ENCODE peak calls at places on chromosome 5, in six cellular contexts. One of them, this sample, is unnamed.

GRCh38 chr5:68436686-68437520 is 221.3 kb downstream of the PIK3R1 start:
- DNase-seq in IMR-90: peak
- DNase-seq in HFF-Myc: no peak
- DNase-seq in lower leg skin: no peak
- DNase-seq in right lobe of liver: no peak
- DNase-seq in lung: no peak
- DNase-seq in this sample: no peak

GRCh38 chr5:15510816-15511215 is 10.8 kb downstream of the FBXL7 start:
- DNase-seq in IMR-90: peak
- DNase-seq in HFF-Myc: no peak
- DNase-seq in lower leg skin: no peak
- DNase-seq in right lobe of liver: no peak
- DNase-seq in lung: no peak
- DNase-seq in this sample: no peak

GRCh38 chr5:135878156-135878620 is 17.5 kb downstream of the IL9 start:
- DNase-seq in IMR-90: no peak
- DNase-seq in HFF-Myc: no peak
- DNase-seq in lower leg skin: peak
- DNase-seq in right lobe of liver: no peak
- DNase-seq in lung: no peak
- DNase-seq in this sample: peak

GRCh38 chr5:172931001-172931536 is 28.2 kb upstream of the RPL26L1 start:
- DNase-seq in IMR-90: peak
- DNase-seq in HFF-Myc: no peak
- DNase-seq in lower leg skin: no peak
- DNase-seq in right lobe of liver: peak
- DNase-seq in lung: no peak
- DNase-seq in this sample: peak

GRCh38 chr5:179836225-179837019 is 15.7 kb downstream of the SQSTM1 start:
- DNase-seq in IMR-90: peak
- DNase-seq in HFF-Myc: no peak
- DNase-seq in lower leg skin: no peak
- DNase-seq in right lobe of liver: no peak
- DNase-seq in lung: no peak
- DNase-seq in this sample: no peak

GRCh38 chr5:180799902-180800801 is 2.5 kb downstream of the MGAT1 start:
- DNase-seq in IMR-90: peak
- DNase-seq in HFF-Myc: no peak
- DNase-seq in lower leg skin: no peak
- DNase-seq in right lobe of liver: peak
- DNase-seq in lung: no peak
- DNase-seq in this sample: no peak

GRCh38 chr5:74877624-74878304 is 11.6 kb upstream of the FAM169A start:
- DNase-seq in IMR-90: no peak
- DNase-seq in HFF-Myc: no peak
- DNase-seq in lower leg skin: no peak
- DNase-seq in right lobe of liver: no peak
- DNase-seq in lung: no peak
- DNase-seq in this sample: no peak

GRCh38 chr5:78151594-78152271 is 142.8 kb downstream of the AP3B1 start:
- DNase-seq in IMR-90: no peak
- DNase-seq in HFF-Myc: no peak
- DNase-seq in lower leg skin: no peak
- DNase-seq in right lobe of liver: no peak
- DNase-seq in lung: no peak
- DNase-seq in this sample: no peak

GRCh38 chr5:178595145-178595544 is 5.0 kb upstream of the COL23A1 start:
- DNase-seq in IMR-90: no peak
- DNase-seq in HFF-Myc: no peak
- DNase-seq in lower leg skin: no peak
- DNase-seq in right lobe of liver: no peak
- DNase-seq in lung: no peak
- DNase-seq in this sample: no peak

GRCh38 chr5:96645096-96645495 is 17.1 kb upstream of the CAST start:
- DNase-seq in IMR-90: no peak
- DNase-seq in HFF-Myc: no peak
- DNase-seq in lower leg skin: no peak
- DNase-seq in right lobe of liver: no peak
- DNase-seq in lung: no peak
- DNase-seq in this sample: no peak

GRCh38 chr5:123422433-123423277 is 548 bp downstream of the CEP120 start:
- DNase-seq in IMR-90: peak
- DNase-seq in HFF-Myc: no peak
- DNase-seq in lower leg skin: peak
- DNase-seq in right lobe of liver: no peak
- DNase-seq in lung: no peak
- DNase-seq in this sample: no peak

GRCh38 chr5:170297589-170298462 is at the start of gene LCP2:
- DNase-seq in IMR-90: no peak
- DNase-seq in HFF-Myc: no peak
- DNase-seq in lower leg skin: peak
- DNase-seq in right lobe of liver: peak
- DNase-seq in lung: no peak
- DNase-seq in this sample: no peak

GRCh38 chr5:78419396-78419795 is 59.0 kb downstream of the SCAMP1 start:
- DNase-seq in IMR-90: no peak
- DNase-seq in HFF-Myc: no peak
- DNase-seq in lower leg skin: no peak
- DNase-seq in right lobe of liver: no peak
- DNase-seq in lung: no peak
- DNase-seq in this sample: no peak

GRCh38 chr5:88722546-88722945 is 160.4 kb downstream of the MEF2C start:
- DNase-seq in IMR-90: no peak
- DNase-seq in HFF-Myc: no peak
- DNase-seq in lower leg skin: no peak
- DNase-seq in right lobe of liver: no peak
- DNase-seq in lung: no peak
- DNase-seq in this sample: no peak

GRCh38 chr5:132102944-132103343 is 29.4 kb downstream of the CSF2 start:
- DNase-seq in IMR-90: no peak
- DNase-seq in HFF-Myc: no peak
- DNase-seq in lower leg skin: peak
- DNase-seq in right lobe of liver: no peak
- DNase-seq in lung: no peak
- DNase-seq in this sample: no peak

GRCh38 chr5:113199122-113199905 is 222.7 kb downstream of the DCP2 start:
- DNase-seq in IMR-90: peak
- DNase-seq in HFF-Myc: peak
- DNase-seq in lower leg skin: no peak
- DNase-seq in right lobe of liver: no peak
- DNase-seq in lung: no peak
- DNase-seq in this sample: no peak

GRCh38 chr5:112445626-112446350 is 26.7 kb upstream of the EPB41L4A start:
- DNase-seq in IMR-90: no peak
- DNase-seq in HFF-Myc: no peak
- DNase-seq in lower leg skin: no peak
- DNase-seq in right lobe of liver: no peak
- DNase-seq in lung: no peak
- DNase-seq in this sample: no peak

DNA sequence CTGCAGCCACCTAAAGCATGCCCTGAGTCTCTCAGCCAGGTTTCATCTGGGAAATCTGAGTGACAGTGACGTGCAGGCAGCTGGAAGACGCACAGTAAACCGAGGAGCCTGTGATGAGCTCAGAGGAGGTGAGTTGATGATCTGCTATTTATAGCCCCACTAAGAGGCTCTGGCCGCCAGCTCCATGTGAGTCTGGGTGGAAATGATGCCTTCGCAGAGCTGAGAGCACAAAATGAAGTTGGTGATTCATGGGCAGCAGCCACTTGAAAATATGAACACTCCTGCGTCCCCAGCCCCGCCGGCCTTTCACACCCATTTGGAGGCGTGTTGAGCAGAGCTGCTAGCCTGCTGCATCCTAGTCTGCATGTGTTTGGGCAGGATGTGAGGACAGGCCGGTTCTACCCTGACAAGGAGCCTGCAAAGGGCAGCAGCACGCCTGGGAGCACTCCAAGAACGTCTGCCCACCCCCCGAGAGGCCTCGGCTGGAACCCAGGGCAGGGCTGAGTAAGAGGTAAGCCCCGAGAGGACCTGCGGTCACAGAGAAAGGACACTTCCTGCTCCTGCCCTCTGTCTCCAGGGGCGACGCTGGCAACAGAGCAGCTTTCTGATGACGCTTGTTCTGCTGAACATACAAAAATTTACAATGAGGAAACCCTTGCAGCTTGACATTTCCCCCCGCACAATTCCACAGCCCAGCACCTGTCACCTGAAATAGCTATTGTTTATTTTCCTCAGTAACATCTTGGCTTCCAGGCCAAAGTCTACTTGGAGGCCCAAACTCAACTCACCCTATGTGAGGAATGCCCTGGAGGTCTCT is 25.1 kb upstream of the CDKN2AIPNL start:
- DNase-seq in IMR-90: peak
- DNase-seq in HFF-Myc: no peak
- DNase-seq in lower leg skin: peak
- DNase-seq in right lobe of liver: peak
- DNase-seq in lung: peak
- DNase-seq in this sample: peak
- H3K4me3 ChIP-seq in IMR-90: no peak
- H3K4me3 ChIP-seq in HFF-Myc: no peak
- H3K4me3 ChIP-seq in lower leg skin: no peak
- H3K4me3 ChIP-seq in right lobe of liver: no peak
- H3K4me3 ChIP-seq in lung: no peak
- H3K4me3 ChIP-seq in this sample: peak

DNA sequence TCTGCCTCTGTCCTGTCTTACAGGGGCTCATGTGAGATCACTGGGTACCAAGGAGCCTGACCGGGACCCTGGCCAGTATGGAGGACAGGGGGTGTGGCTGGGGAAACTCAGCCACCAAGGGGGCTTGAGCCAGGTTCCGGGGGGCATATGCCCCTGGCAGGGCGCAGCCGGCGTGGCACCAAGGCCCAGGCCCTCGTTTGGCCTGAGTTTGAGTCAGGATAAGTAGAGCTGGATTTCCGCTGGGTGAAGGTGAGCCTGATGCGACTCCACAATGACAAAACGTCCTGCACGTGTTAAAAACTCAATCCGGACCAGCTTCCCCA is 616 bp upstream of the TSPAN17 start:
- DNase-seq in IMR-90: no peak
- DNase-seq in HFF-Myc: no peak
- DNase-seq in lower leg skin: no peak
- DNase-seq in right lobe of liver: no peak
- DNase-seq in lung: no peak
- DNase-seq in this sample: no peak
- H3K4me3 ChIP-seq in IMR-90: peak
- H3K4me3 ChIP-seq in HFF-Myc: peak
- H3K4me3 ChIP-seq in lower leg skin: no peak
- H3K4me3 ChIP-seq in right lobe of liver: peak
- H3K4me3 ChIP-seq in lung: peak
- H3K4me3 ChIP-seq in this sample: peak

DNA sequence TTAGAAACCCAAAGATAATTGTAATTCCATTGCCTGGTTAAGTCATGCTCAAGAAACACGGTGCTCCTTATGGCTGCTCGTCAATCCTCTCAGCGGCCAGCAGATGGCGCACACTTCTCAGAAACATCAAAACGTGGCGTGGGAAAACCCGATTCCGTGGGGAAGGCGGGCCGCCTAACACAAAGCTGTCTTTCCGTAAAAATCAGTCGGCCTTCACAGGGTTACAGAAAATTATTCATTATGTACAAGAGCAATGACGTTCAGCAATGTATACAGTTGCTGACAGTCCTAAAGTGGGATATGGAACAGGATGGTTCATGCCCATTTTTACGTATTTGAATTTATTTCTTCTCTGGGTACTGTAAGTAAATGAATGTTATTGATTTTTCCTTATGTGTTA is 83.5 kb downstream of the PDE4D start:
- DNase-seq in IMR-90: peak
- DNase-seq in HFF-Myc: no peak
- DNase-seq in lower leg skin: peak
- DNase-seq in right lobe of liver: peak
- DNase-seq in lung: peak
- DNase-seq in this sample: no peak
- H3K4me3 ChIP-seq in IMR-90: no peak
- H3K4me3 ChIP-seq in HFF-Myc: no peak
- H3K4me3 ChIP-seq in lower leg skin: no peak
- H3K4me3 ChIP-seq in right lobe of liver: no peak
- H3K4me3 ChIP-seq in lung: no peak
- H3K4me3 ChIP-seq in this sample: peak

GRCh38 chr5:109253262-109253661 is 156.5 kb downstream of the PJA2 start:
- DNase-seq in IMR-90: no peak
- DNase-seq in HFF-Myc: no peak
- DNase-seq in lower leg skin: no peak
- DNase-seq in right lobe of liver: no peak
- DNase-seq in lung: no peak
- DNase-seq in this sample: no peak

GRCh38 chr5:109256486-109256885 is 153.3 kb downstream of the PJA2 start:
- DNase-seq in IMR-90: no peak
- DNase-seq in HFF-Myc: peak
- DNase-seq in lower leg skin: no peak
- DNase-seq in right lobe of liver: no peak
- DNase-seq in lung: no peak
- DNase-seq in this sample: no peak

GRCh38 chr5:109258755-109259154 is 151.0 kb downstream of the PJA2 start:
- DNase-seq in IMR-90: no peak
- DNase-seq in HFF-Myc: no peak
- DNase-seq in lower leg skin: no peak
- DNase-seq in right lobe of liver: no peak
- DNase-seq in lung: no peak
- DNase-seq in this sample: no peak
- H3K4me3 ChIP-seq in IMR-90: no peak
- H3K4me3 ChIP-seq in HFF-Myc: no peak
- H3K4me3 ChIP-seq in lower leg skin: no peak
- H3K4me3 ChIP-seq in right lobe of liver: no peak
- H3K4me3 ChIP-seq in lung: no peak
- H3K4me3 ChIP-seq in this sample: no peak

DNA sequence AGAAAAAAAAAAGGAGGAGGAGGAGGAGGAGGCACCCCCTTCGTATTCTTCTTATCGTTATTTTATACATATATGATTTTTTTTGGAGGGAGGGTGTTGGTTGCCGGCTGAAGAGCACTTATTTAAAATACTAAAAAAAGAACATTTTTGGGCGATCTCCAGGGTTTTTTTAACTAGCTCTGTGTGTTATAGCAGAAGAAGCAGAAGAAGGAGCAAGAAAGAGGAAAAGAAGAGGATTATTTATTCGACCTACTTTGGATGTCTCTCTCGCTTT is 440 bp downstream of the NR2F1 start:
- DNase-seq in IMR-90: peak
- DNase-seq in HFF-Myc: no peak
- DNase-seq in lower leg skin: no peak
- DNase-seq in right lobe of liver: no peak
- DNase-seq in lung: no peak
- DNase-seq in this sample: no peak
- H3K4me3 ChIP-seq in IMR-90: peak
- H3K4me3 ChIP-seq in HFF-Myc: peak
- H3K4me3 ChIP-seq in lower leg skin: no peak
- H3K4me3 ChIP-seq in right lobe of liver: peak
- H3K4me3 ChIP-seq in lung: no peak
- H3K4me3 ChIP-seq in this sample: peak

GRCh38 chr5:93611510-93611899 is 28.5 kb downstream of the NR2F1 start:
- DNase-seq in IMR-90: no peak
- DNase-seq in HFF-Myc: no peak
- DNase-seq in lower leg skin: no peak
- DNase-seq in right lobe of liver: no peak
- DNase-seq in lung: no peak
- DNase-seq in this sample: no peak
- H3K4me3 ChIP-seq in IMR-90: peak
- H3K4me3 ChIP-seq in HFF-Myc: no peak
- H3K4me3 ChIP-seq in lower leg skin: no peak
- H3K4me3 ChIP-seq in right lobe of liver: no peak
- H3K4me3 ChIP-seq in lung: no peak
- H3K4me3 ChIP-seq in this sample: peak